ENCODE peak calls at places on chromosomes 1 and 21, in five cellular contexts. A, S, F, L and M are unnamed samples.

GRCh38 chr1:217924924-217925323 is 293.8 kb downstream of the SPATA17 start:
- DNase-seq in L (no peak), S (no peak), A (no peak), F (peak), M (no peak)

GRCh38 chr1:96596226-96596625 is 125.4 kb upstream of the PTBP2 start:
- DNase-seq in A (peak), S (peak), L (no peak), F (peak), M (peak)

GRCh38 chr1:228073061-228073869 is 9.2 kb upstream of the ARF1 start:
- DNase-seq in A (no peak), F (no peak), L (peak), S (no peak), M (peak)

GRCh38 chr1:115288799-115289198 is 49.2 kb downstream of the NGF start:
- DNase-seq in A (no peak), S (no peak), F (no peak), L (no peak), M (no peak)

GRCh38 chr21:17527711-17528110 is 14.9 kb downstream of the CXADR start:
- DNase-seq in S (no peak), F (no peak), L (no peak), A (no peak), M (no peak)

GRCh38 chr1:245856944-245857531 is 650.0 kb downstream of the SMYD3 start:
- DNase-seq in F (no peak), S (no peak), A (no peak), L (no peak), M (no peak)

GRCh38 chr1:183807549-183808168 is 2.7 kb downstream of the RGL1 start:
- DNase-seq in L (no peak), A (no peak), F (no peak), S (peak), M (no peak)

GRCh38 chr1:66371233-66372005 is 162.5 kb upstream of the SGIP1 start:
- DNase-seq in L (no peak), F (no peak), A (no peak), S (no peak), M (no peak)

GRCh38 chr1:78275906-78276690 is 214.7 kb upstream of the PTGFR start:
- DNase-seq in L (no peak), S (no peak), A (no peak), F (no peak), M (no peak)

GRCh38 chr1:24745711-24746582 is 700 bp downstream of the CLIC4 start:
- DNase-seq in L (peak), A (peak), F (no peak), S (peak), M (peak)

GRCh38 chr21:25170681-25171080 is 436.6 kb downstream of the MRPL39 start:
- DNase-seq in F (no peak), S (no peak), L (no peak), A (no peak), M (no peak)

GRCh38 chr1:6691507-6691906 is 10.1 kb downstream of the DNAJC11 start:
- DNase-seq in F (no peak), S (no peak), L (no peak), A (no peak), M (no peak)

GRCh38 chr1:82367456-82367855 is 566.7 kb downstream of the ADGRL2 start:
- DNase-seq in F (no peak), L (no peak), S (no peak), A (no peak), M (no peak)

GRCh38 chr1:188027613-188028012 is 1198.9 kb downstream of the PLA2G4A start:
- DNase-seq in A (no peak), S (peak), L (no peak), F (no peak), M (no peak)

GRCh38 chr1:203273869-203274602 is 31.3 kb upstream of the BTG2 start:
- DNase-seq in A (no peak), S (no peak), F (no peak), L (peak), M (no peak)

GRCh38 chr1:17439250-17440073 is at the start of gene RCC2:
- DNase-seq in S (peak), F (peak), L (peak), A (peak), M (peak)

GRCh38 chr21:42614391-42614790 is 39.0 kb upstream of the PDE9A start:
- DNase-seq in A (no peak), F (no peak), S (no peak), L (peak), M (no peak)

GRCh38 chr1:198584163-198584562 is 43.7 kb upstream of the ATP6V1G3 start:
- DNase-seq in S (no peak), L (no peak), A (no peak), F (no peak), M (no peak)
- TF ChIP-seq CTCF in S (no peak), L (no peak), A (no peak), F (no peak), M (no peak)

DNA sequence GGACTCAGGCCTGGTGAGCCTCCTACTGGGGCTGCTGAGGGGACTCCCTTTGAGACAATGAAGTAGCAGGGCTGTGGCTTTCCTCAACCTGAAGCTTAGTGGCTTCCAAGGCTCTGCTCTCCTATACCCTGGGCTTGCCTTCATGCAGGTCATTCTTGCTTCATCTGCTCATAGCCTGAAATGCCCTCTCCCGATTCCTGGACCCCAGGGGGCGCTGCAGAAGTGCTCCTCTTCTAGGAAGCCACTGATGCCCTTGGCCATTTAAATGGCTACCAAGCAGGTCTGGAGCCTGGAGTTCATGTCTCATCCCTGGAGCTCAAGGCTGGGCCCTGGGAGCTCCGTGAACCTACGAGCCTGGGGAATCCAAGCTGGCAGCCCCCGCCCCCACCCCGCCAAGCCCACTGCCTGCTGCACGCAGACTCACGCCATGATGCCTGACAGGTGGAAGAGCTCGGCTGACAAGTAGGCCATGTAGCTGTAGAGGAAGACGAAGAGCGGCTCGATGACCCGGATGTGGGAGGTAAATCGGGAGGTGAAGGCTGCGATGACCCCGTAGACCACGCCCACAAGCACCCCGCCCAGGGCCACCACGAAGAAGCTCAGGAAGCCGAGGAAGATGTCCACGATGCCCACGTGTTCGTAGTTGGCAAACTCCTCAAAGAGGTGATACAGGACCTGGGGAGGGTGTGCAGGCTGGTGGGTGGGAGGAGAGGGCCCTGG is 45.7 kb downstream of the SLC9A1 start:
- DNase-seq in A (no peak), L (peak), F (peak), S (no peak), M (peak)
- TF ChIP-seq CTCF in A (peak), L (peak), F (no peak), S (no peak), M (no peak)

GRCh38 chr1:7859406-7859805 is 6.5 kb upstream of the UTS2 start:
- DNase-seq in A (no peak), L (no peak), F (no peak), S (no peak), M (no peak)

GRCh38 chr1:7857000-7857399 is 4.1 kb upstream of the UTS2 start:
- DNase-seq in A (no peak), L (no peak), F (no peak), S (no peak), M (no peak)

GRCh38 chr1:7853341-7854026 is 619 bp upstream of the UTS2 start:
- DNase-seq in S (no peak), F (no peak), L (no peak), A (no peak), M (no peak)

GRCh38 chr1:7857951-7858350 is 5.1 kb upstream of the UTS2 start:
- DNase-seq in S (no peak), F (no peak), A (no peak), L (no peak), M (no peak)

DNA sequence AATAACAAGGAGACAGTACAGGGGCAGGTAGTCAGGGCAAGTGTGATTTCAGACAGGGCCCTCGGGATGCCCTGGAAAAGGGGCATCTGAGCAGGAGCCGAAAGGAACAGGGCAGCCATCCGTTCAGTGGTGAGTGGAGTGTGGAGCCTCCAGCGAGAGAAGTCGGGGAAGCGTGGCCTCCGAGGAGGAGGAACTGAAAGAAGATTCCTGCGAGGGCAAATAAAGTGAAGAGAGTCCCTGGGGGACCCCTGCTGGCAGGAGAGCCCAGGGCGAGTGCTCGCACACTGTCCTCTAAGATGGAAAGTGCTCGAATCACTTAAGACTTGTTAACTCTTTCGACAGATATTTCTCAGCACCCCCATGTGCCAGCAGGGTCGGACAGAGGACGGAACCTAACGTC is 3.5 kb upstream of the UTS2 start:
- DNase-seq in L (no peak), F (peak), A (peak), S (peak), M (no peak)
- TF ChIP-seq CTCF in L (no peak), F (no peak), A (peak), S (peak), M (no peak)

GRCh38 chr1:158095737-158096335 is 84.9 kb upstream of the CD1D start:
- DNase-seq in A (no peak), S (peak), L (no peak), F (no peak), M (peak)
- TF ChIP-seq CTCF in A (peak), S (peak), L (peak), F (peak), M (peak)

GRCh38 chr1:230691615-230692014 is 22.3 kb downstream of the AGT start:
- DNase-seq in S (no peak), F (no peak), L (no peak), A (no peak), M (no peak)
- TF ChIP-seq CTCF in S (no peak), F (no peak), L (no peak), A (no peak), M (no peak)

DNA sequence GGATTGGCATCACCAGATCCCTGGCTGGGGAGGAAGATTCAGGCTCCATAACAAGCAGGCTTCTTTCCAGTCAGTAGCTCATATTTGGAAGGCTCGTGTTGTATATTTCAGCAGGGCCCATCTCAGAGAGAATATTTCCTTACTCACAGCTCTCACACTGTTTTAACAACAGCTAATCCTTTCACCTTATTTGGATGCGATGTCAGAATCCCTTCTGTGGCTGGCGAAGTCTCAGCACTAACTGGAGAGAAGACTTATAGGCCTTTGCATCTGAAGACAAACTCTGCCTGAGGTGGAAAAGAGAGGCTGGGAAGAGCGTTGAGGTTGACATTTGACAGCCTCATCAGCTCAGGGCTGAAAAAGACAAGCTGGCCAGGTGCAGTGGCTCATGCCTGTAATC is 47.2 kb upstream of the CAPZB start:
- DNase-seq in F (no peak), A (no peak), S (no peak), L (no peak), M (no peak)
- TF ChIP-seq CTCF in F (no peak), A (no peak), S (no peak), L (no peak), M (no peak)

GRCh38 chr1:198830397-198830796 is 191.6 kb downstream of the PTPRC start:
- DNase-seq in A (no peak), L (no peak), S (no peak), F (peak), M (no peak)
- TF ChIP-seq CTCF in A (no peak), L (no peak), S (no peak), F (no peak), M (no peak)

GRCh38 chr1:160520582-160520981 is 2.5 kb downstream of the SLAMF6 start:
- DNase-seq in S (no peak), F (no peak), A (no peak), L (no peak), M (no peak)

GRCh38 chr1:160521554-160521953 is 1.5 kb downstream of the SLAMF6 start:
- DNase-seq in S (peak), F (no peak), L (no peak), A (no peak), M (no peak)

GRCh38 chr1:160520999-160521398 is 2.1 kb downstream of the SLAMF6 start:
- DNase-seq in S (peak), A (no peak), F (no peak), L (no peak), M (no peak)

GRCh38 chr1:160522136-160522535 is 919 bp downstream of the SLAMF6 start:
- DNase-seq in S (peak), F (no peak), A (no peak), L (no peak), M (no peak)

GRCh38 chr1:160519542-160520435 is 3.3 kb downstream of the SLAMF6 start:
- DNase-seq in F (no peak), S (peak), A (no peak), L (no peak), M (no peak)
- TF ChIP-seq CTCF in F (no peak), S (no peak), A (no peak), L (no peak), M (no peak)

GRCh38 chr1:206979379-206980043 is 9.3 kb upstream of the FCAMR start:
- DNase-seq in A (no peak), S (peak), L (no peak), F (no peak), M (no peak)
- TF ChIP-seq CTCF in A (peak), S (peak), L (peak), F (peak), M (peak)

GRCh38 chr1:229869225-229869624 is 197.8 kb upstream of the GALNT2 start:
- DNase-seq in F (no peak), S (no peak), A (no peak), L (no peak), M (no peak)
- TF ChIP-seq CTCF in F (no peak), S (no peak), A (no peak), L (no peak), M (no peak)